ENCODE peak calls at places on chromosomes 3 and 15, in six cellular contexts. One of them, this sample, is unnamed. For H3K4me1, the result is how much of the 10 kb centered on the place peaks cover.

GRCh38 chr15:87672309-87672897 is 584.1 kb downstream of the NTRK3 start:
- DNase-seq in SK-N-SH: peak
- DNase-seq in mucosa of descending colon: peak
- DNase-seq in A549: peak
- DNase-seq in body of pancreas: peak
- DNase-seq in heart left ventricle: no peak
- DNase-seq in this sample: peak

GRCh38 chr15:89665449-89666146 is 10.3 kb upstream of the KIF7 start:
- DNase-seq in heart left ventricle: peak
- DNase-seq in mucosa of descending colon: peak
- DNase-seq in body of pancreas: peak
- DNase-seq in A549: peak
- DNase-seq in SK-N-SH: peak
- DNase-seq in this sample: peak

GRCh38 chr15:57705746-57706404 is 639 bp upstream of the POLR2M start:
- DNase-seq in SK-N-SH: no peak
- DNase-seq in heart left ventricle: no peak
- DNase-seq in body of pancreas: no peak
- DNase-seq in mucosa of descending colon: no peak
- DNase-seq in A549: peak
- DNase-seq in this sample: no peak

GRCh38 chr3:117355566-117355965 is 646.0 kb downstream of the TUSC7 start:
- DNase-seq in heart left ventricle: no peak
- DNase-seq in A549: peak
- DNase-seq in body of pancreas: peak
- DNase-seq in mucosa of descending colon: peak
- DNase-seq in SK-N-SH: peak
- DNase-seq in this sample: peak

GRCh38 chr3:127275287-127275781 is 12.5 kb downstream of the PRR20G start:
- DNase-seq in heart left ventricle: no peak
- DNase-seq in mucosa of descending colon: no peak
- DNase-seq in body of pancreas: no peak
- DNase-seq in SK-N-SH: no peak
- DNase-seq in A549: no peak
- DNase-seq in this sample: no peak

GRCh38 chr3:176920806-176921205 is 276.5 kb downstream of the TBL1XR1 start:
- DNase-seq in mucosa of descending colon: peak
- DNase-seq in SK-N-SH: no peak
- DNase-seq in A549: no peak
- DNase-seq in body of pancreas: peak
- DNase-seq in heart left ventricle: no peak
- DNase-seq in this sample: no peak

GRCh38 chr3:111269782-111270181 is 198.2 kb downstream of the NECTIN3 start:
- DNase-seq in heart left ventricle: no peak
- DNase-seq in A549: no peak
- DNase-seq in SK-N-SH: no peak
- DNase-seq in body of pancreas: no peak
- DNase-seq in mucosa of descending colon: no peak
- DNase-seq in this sample: no peak

GRCh38 chr3:192092388-192093005 is 631.5 kb downstream of the PYDC2 start:
- DNase-seq in A549: no peak
- DNase-seq in mucosa of descending colon: no peak
- DNase-seq in SK-N-SH: no peak
- DNase-seq in heart left ventricle: no peak
- DNase-seq in body of pancreas: no peak
- DNase-seq in this sample: no peak

GRCh38 chr3:197959500-197959890 is 522 bp upstream of the LMLN start:
- DNase-seq in A549: no peak
- DNase-seq in mucosa of descending colon: no peak
- DNase-seq in body of pancreas: no peak
- DNase-seq in heart left ventricle: no peak
- DNase-seq in SK-N-SH: no peak
- DNase-seq in this sample: no peak

GRCh38 chr3:194871864-194872668 is 186.4 kb downstream of the FAM43A start:
- DNase-seq in heart left ventricle: no peak
- DNase-seq in A549: peak
- DNase-seq in mucosa of descending colon: peak
- DNase-seq in SK-N-SH: peak
- DNase-seq in body of pancreas: peak
- DNase-seq in this sample: no peak

GRCh38 chr15:65804252-65804931 is 12.3 kb upstream of the DENND4A start:
- DNase-seq in mucosa of descending colon: no peak
- DNase-seq in A549: no peak
- DNase-seq in heart left ventricle: no peak
- DNase-seq in body of pancreas: peak
- DNase-seq in SK-N-SH: no peak
- DNase-seq in this sample: no peak

GRCh38 chr3:48739955-48740823 is 23.2 kb upstream of the IP6K2 start:
- DNase-seq in body of pancreas: peak
- DNase-seq in heart left ventricle: peak
- DNase-seq in mucosa of descending colon: peak
- DNase-seq in A549: peak
- DNase-seq in SK-N-SH: peak
- DNase-seq in this sample: peak

GRCh38 chr15:64906402-64906801 is 5.3 kb upstream of the ANKDD1A start:
- DNase-seq in A549: no peak
- DNase-seq in body of pancreas: no peak
- DNase-seq in SK-N-SH: no peak
- DNase-seq in heart left ventricle: no peak
- DNase-seq in mucosa of descending colon: no peak
- DNase-seq in this sample: no peak

GRCh38 chr3:77707271-77707670 is 667.4 kb downstream of the ROBO2 start:
- DNase-seq in A549: no peak
- DNase-seq in mucosa of descending colon: no peak
- DNase-seq in heart left ventricle: no peak
- DNase-seq in body of pancreas: no peak
- DNase-seq in SK-N-SH: no peak
- DNase-seq in this sample: no peak

GRCh38 chr3:170602556-170602955 is 16.7 kb upstream of the SLC7A14 start:
- DNase-seq in mucosa of descending colon: no peak
- DNase-seq in heart left ventricle: no peak
- DNase-seq in body of pancreas: no peak
- DNase-seq in SK-N-SH: no peak
- DNase-seq in A549: no peak
- DNase-seq in this sample: no peak

GRCh38 chr3:72639736-72640135 is 208.5 kb downstream of the SHQ1 start:
- DNase-seq in heart left ventricle: no peak
- DNase-seq in mucosa of descending colon: no peak
- DNase-seq in A549: no peak
- DNase-seq in SK-N-SH: no peak
- DNase-seq in body of pancreas: no peak
- DNase-seq in this sample: no peak

GRCh38 chr15:77819841-77820728 is 187.4 kb upstream of the LINGO1 start:
- DNase-seq in heart left ventricle: no peak
- DNase-seq in mucosa of descending colon: peak
- DNase-seq in A549: peak
- DNase-seq in SK-N-SH: peak
- DNase-seq in body of pancreas: no peak
- DNase-seq in this sample: peak

GRCh38 chr3:32109256-32109655 is 2.8 kb downstream of the GPD1L start:
- DNase-seq in heart left ventricle: peak
- DNase-seq in body of pancreas: peak
- DNase-seq in mucosa of descending colon: peak
- DNase-seq in A549: no peak
- DNase-seq in SK-N-SH: peak
- DNase-seq in this sample: peak

GRCh38 chr3:149813367-149814281 is 609 bp downstream of the RNF13 start:
- DNase-seq in mucosa of descending colon: peak
- DNase-seq in heart left ventricle: no peak
- DNase-seq in A549: peak
- DNase-seq in body of pancreas: peak
- DNase-seq in SK-N-SH: peak
- DNase-seq in this sample: peak

GRCh38 chr15:67188551-67189218 is 65.8 kb downstream of the AAGAB start:
- DNase-seq in A549: peak
- DNase-seq in body of pancreas: no peak
- DNase-seq in SK-N-SH: peak
- DNase-seq in mucosa of descending colon: peak
- DNase-seq in heart left ventricle: no peak
- DNase-seq in this sample: peak

GRCh38 chr3:126131881-126132750 is 48.2 kb upstream of the SLC41A3 start:
- DNase-seq in mucosa of descending colon: no peak
- DNase-seq in body of pancreas: peak
- DNase-seq in SK-N-SH: peak
- DNase-seq in A549: no peak
- DNase-seq in heart left ventricle: no peak
- DNase-seq in this sample: no peak

GRCh38 chr15:31485911-31486461 is 159.4 kb downstream of the KLF13 start:
- DNase-seq in SK-N-SH: no peak
- DNase-seq in mucosa of descending colon: peak
- DNase-seq in body of pancreas: no peak
- DNase-seq in A549: no peak
- DNase-seq in heart left ventricle: no peak
- DNase-seq in this sample: no peak

GRCh38 chr15:67878647-67879293 is 38.9 kb upstream of the RNU6-1 start:
- DNase-seq in body of pancreas: no peak
- DNase-seq in heart left ventricle: no peak
- DNase-seq in SK-N-SH: no peak
- DNase-seq in A549: peak
- DNase-seq in mucosa of descending colon: no peak
- DNase-seq in this sample: no peak

GRCh38 chr3:46573701-46574100 is 7.6 kb upstream of the LRRC2 start:
- DNase-seq in body of pancreas: no peak
- DNase-seq in SK-N-SH: no peak
- DNase-seq in mucosa of descending colon: no peak
- DNase-seq in heart left ventricle: no peak
- DNase-seq in A549: no peak
- DNase-seq in this sample: no peak
- H3K4me3 ChIP-seq in body of pancreas: no peak
- H3K4me3 ChIP-seq in SK-N-SH: no peak
- H3K4me3 ChIP-seq in mucosa of descending colon: no peak
- H3K4me3 ChIP-seq in heart left ventricle: no peak
- H3K4me3 ChIP-seq in A549: no peak
- H3K4me3 ChIP-seq in this sample: no peak

GRCh38 chr15:48324949-48325348 is 6.3 kb upstream of the DUT start:
- DNase-seq in SK-N-SH: no peak
- DNase-seq in heart left ventricle: no peak
- DNase-seq in mucosa of descending colon: no peak
- DNase-seq in body of pancreas: no peak
- DNase-seq in A549: no peak
- DNase-seq in this sample: no peak
- TF ChIP-seq CTCF in SK-N-SH: no peak
- TF ChIP-seq CTCF in heart left ventricle: no peak
- TF ChIP-seq CTCF in mucosa of descending colon: no peak
- TF ChIP-seq CTCF in body of pancreas: no peak
- TF ChIP-seq CTCF in A549: no peak
- TF ChIP-seq CTCF in this sample: no peak

GRCh38 chr3:50160561-50160983 is 5.4 kb downstream of the SEMA3F start:
- DNase-seq in A549: no peak
- DNase-seq in SK-N-SH: no peak
- DNase-seq in body of pancreas: no peak
- DNase-seq in mucosa of descending colon: no peak
- DNase-seq in heart left ventricle: peak
- DNase-seq in this sample: no peak

GRCh38 chr3:50164056-50164455 is 8.9 kb downstream of the SEMA3F start:
- DNase-seq in mucosa of descending colon: peak
- DNase-seq in heart left ventricle: peak
- DNase-seq in body of pancreas: peak
- DNase-seq in A549: peak
- DNase-seq in SK-N-SH: no peak
- DNase-seq in this sample: no peak

GRCh38 chr3:50161320-50161719 is 6.2 kb downstream of the SEMA3F start:
- DNase-seq in body of pancreas: no peak
- DNase-seq in A549: no peak
- DNase-seq in SK-N-SH: no peak
- DNase-seq in mucosa of descending colon: peak
- DNase-seq in heart left ventricle: no peak
- DNase-seq in this sample: no peak

GRCh38 chr3:50163572-50163971 is 8.4 kb downstream of the SEMA3F start:
- DNase-seq in heart left ventricle: no peak
- DNase-seq in A549: no peak
- DNase-seq in body of pancreas: no peak
- DNase-seq in SK-N-SH: no peak
- DNase-seq in mucosa of descending colon: no peak
- DNase-seq in this sample: no peak

DNA sequence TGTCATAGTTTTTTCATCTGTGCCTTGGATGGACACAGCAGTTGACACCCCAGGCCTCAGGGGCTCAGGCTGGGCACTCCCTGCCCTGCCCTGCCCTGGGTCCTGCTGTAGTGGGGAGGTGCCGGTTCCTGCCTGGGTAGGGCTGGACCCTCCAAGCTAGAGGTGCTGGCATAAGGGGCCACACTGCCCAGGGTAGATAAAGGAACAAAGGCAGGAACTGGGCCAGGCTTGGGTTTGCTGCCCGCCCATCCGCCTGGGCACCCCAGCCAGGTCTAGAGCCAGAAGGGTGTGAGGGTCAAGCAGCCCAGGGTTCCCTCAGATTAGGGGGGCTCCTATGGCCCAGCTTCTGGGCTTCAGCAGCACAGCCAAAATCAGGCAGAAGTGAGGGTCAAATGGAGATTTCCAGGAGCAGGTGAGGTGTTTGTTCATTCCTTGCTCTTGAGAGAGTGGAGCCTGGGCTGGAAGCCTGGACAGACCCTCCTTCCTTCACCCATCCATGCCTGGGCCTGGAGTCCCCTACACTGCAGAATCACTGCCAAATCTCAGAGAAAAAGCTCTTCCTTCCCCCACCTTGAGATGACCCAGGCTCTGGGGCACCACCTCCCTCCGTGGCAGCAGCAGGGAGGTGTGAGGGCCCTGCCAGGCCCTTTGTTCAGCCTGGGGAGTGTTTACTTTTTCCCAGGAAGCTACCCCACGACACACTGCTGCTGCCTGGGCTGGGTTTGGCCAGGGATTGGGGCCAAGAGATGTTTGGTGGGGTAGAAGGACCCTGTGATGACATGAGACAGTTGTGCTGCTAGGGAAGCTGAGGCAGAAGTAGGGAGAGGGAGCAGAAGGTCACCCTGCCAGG is 7.1 kb downstream of the SEMA3F start:
- DNase-seq in body of pancreas: no peak
- DNase-seq in heart left ventricle: no peak
- DNase-seq in mucosa of descending colon: no peak
- DNase-seq in SK-N-SH: no peak
- DNase-seq in A549: no peak
- DNase-seq in this sample: no peak
- H3K4me1 ChIP-seq in body of pancreas: under half
- H3K4me1 ChIP-seq in heart left ventricle: half or more
- H3K4me1 ChIP-seq in mucosa of descending colon: under half
- H3K4me1 ChIP-seq in SK-N-SH: half or more
- H3K4me1 ChIP-seq in A549: half or more
- H3K4me1 ChIP-seq in this sample: under half

GRCh38 chr15:36271048-36271447 is 308.4 kb upstream of the CDIN1 start:
- DNase-seq in SK-N-SH: no peak
- DNase-seq in A549: no peak
- DNase-seq in body of pancreas: no peak
- DNase-seq in heart left ventricle: no peak
- DNase-seq in mucosa of descending colon: no peak
- DNase-seq in this sample: no peak

GRCh38 chr15:36278219-36278618 is 301.2 kb upstream of the CDIN1 start:
- DNase-seq in heart left ventricle: no peak
- DNase-seq in mucosa of descending colon: no peak
- DNase-seq in SK-N-SH: no peak
- DNase-seq in body of pancreas: no peak
- DNase-seq in A549: peak
- DNase-seq in this sample: peak

DNA sequence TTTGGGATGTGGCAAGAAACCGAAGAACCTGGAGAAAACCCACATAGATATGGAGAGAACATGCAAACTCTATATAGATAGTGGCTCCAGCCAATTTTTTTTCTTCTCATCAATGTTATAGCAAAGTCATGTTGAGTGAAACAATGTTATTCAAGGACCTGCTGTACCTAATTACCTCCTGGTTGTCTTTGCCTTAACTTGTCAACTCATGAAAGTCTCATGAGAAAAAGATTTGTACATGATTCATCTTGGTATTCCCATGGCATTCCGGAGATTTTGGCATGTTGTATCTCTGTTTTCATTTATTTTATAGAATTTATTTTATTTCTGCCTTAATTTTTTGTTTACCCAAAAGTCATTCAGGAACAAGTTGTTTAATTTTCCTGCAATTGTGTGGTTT is 303.8 kb upstream of the CDIN1 start:
- DNase-seq in mucosa of descending colon: no peak
- DNase-seq in body of pancreas: no peak
- DNase-seq in heart left ventricle: no peak
- DNase-seq in A549: no peak
- DNase-seq in SK-N-SH: no peak
- DNase-seq in this sample: no peak
- H3K4me3 ChIP-seq in mucosa of descending colon: no peak
- H3K4me3 ChIP-seq in body of pancreas: no peak
- H3K4me3 ChIP-seq in heart left ventricle: no peak
- H3K4me3 ChIP-seq in A549: no peak
- H3K4me3 ChIP-seq in SK-N-SH: no peak
- H3K4me3 ChIP-seq in this sample: no peak